ENCODE peak calls at places on chromosome 12, in eight cellular contexts. One of them, this sample, is unnamed.

GRCh38 chr12:5210179-5210917 is 166.7 kb downstream of the KCNA5 start:
- DNase-seq in neural crest cell: no peak
- DNase-seq in HCT116: no peak
- DNase-seq in suprapubic skin: no peak
- DNase-seq in pancreas: no peak
- DNase-seq in brain microvascular endothelial cell: no peak
- DNase-seq in body of pancreas: no peak
- DNase-seq in uterus: no peak
- DNase-seq in this sample: no peak

GRCh38 chr12:21941522-21942376 is 523 bp upstream of the ABCC9 start:
- DNase-seq in neural crest cell: peak
- DNase-seq in HCT116: no peak
- DNase-seq in suprapubic skin: peak
- DNase-seq in pancreas: peak
- DNase-seq in brain microvascular endothelial cell: peak
- DNase-seq in body of pancreas: peak
- DNase-seq in uterus: peak
- DNase-seq in this sample: no peak

GRCh38 chr12:100368066-100368465 is 11.2 kb downstream of the SLC17A8 start:
- DNase-seq in neural crest cell: no peak
- DNase-seq in HCT116: no peak
- DNase-seq in suprapubic skin: no peak
- DNase-seq in pancreas: no peak
- DNase-seq in brain microvascular endothelial cell: no peak
- DNase-seq in body of pancreas: no peak
- DNase-seq in uterus: no peak
- DNase-seq in this sample: no peak

GRCh38 chr12:38386238-38386985 is 69.8 kb downstream of the ALG10B start:
- DNase-seq in neural crest cell: no peak
- DNase-seq in HCT116: no peak
- DNase-seq in suprapubic skin: no peak
- DNase-seq in pancreas: no peak
- DNase-seq in brain microvascular endothelial cell: no peak
- DNase-seq in body of pancreas: no peak
- DNase-seq in uterus: no peak
- DNase-seq in this sample: no peak

GRCh38 chr12:40098406-40099145 is 7.3 kb downstream of the SLC2A13 start:
- DNase-seq in neural crest cell: no peak
- DNase-seq in HCT116: no peak
- DNase-seq in suprapubic skin: no peak
- DNase-seq in pancreas: peak
- DNase-seq in brain microvascular endothelial cell: no peak
- DNase-seq in body of pancreas: no peak
- DNase-seq in uterus: no peak
- DNase-seq in this sample: no peak

GRCh38 chr12:18375131-18375530 is 113.8 kb downstream of the PIK3C2G start:
- DNase-seq in neural crest cell: no peak
- DNase-seq in HCT116: no peak
- DNase-seq in suprapubic skin: no peak
- DNase-seq in pancreas: no peak
- DNase-seq in brain microvascular endothelial cell: no peak
- DNase-seq in body of pancreas: no peak
- DNase-seq in uterus: no peak
- DNase-seq in this sample: no peak

GRCh38 chr12:6158749-6159148 is 34.3 kb upstream of the VWF start:
- DNase-seq in neural crest cell: no peak
- DNase-seq in HCT116: no peak
- DNase-seq in suprapubic skin: no peak
- DNase-seq in pancreas: no peak
- DNase-seq in brain microvascular endothelial cell: no peak
- DNase-seq in body of pancreas: no peak
- DNase-seq in uterus: no peak
- DNase-seq in this sample: no peak

GRCh38 chr12:105261010-105261409 is 25.0 kb upstream of the APPL2 start:
- DNase-seq in neural crest cell: no peak
- DNase-seq in HCT116: no peak
- DNase-seq in suprapubic skin: no peak
- DNase-seq in pancreas: no peak
- DNase-seq in brain microvascular endothelial cell: no peak
- DNase-seq in body of pancreas: no peak
- DNase-seq in uterus: no peak
- DNase-seq in this sample: no peak

GRCh38 chr12:8698132-8698829 is 490 bp downstream of the RIMKLB start:
- DNase-seq in neural crest cell: peak
- DNase-seq in HCT116: no peak
- DNase-seq in suprapubic skin: peak
- DNase-seq in pancreas: peak
- DNase-seq in brain microvascular endothelial cell: no peak
- DNase-seq in body of pancreas: peak
- DNase-seq in uterus: peak
- DNase-seq in this sample: peak

GRCh38 chr12:5232291-5232690 is 188.6 kb downstream of the KCNA5 start:
- DNase-seq in neural crest cell: no peak
- DNase-seq in HCT116: no peak
- DNase-seq in suprapubic skin: no peak
- DNase-seq in pancreas: no peak
- DNase-seq in brain microvascular endothelial cell: no peak
- DNase-seq in body of pancreas: no peak
- DNase-seq in uterus: no peak
- DNase-seq in this sample: no peak

GRCh38 chr12:116395381-116395780 is 117.9 kb upstream of the MED13L start:
- DNase-seq in neural crest cell: no peak
- DNase-seq in HCT116: no peak
- DNase-seq in suprapubic skin: no peak
- DNase-seq in pancreas: no peak
- DNase-seq in brain microvascular endothelial cell: no peak
- DNase-seq in body of pancreas: no peak
- DNase-seq in uterus: no peak
- DNase-seq in this sample: no peak

GRCh38 chr12:121520119-121520518 is 60.7 kb downstream of the KDM2B start:
- DNase-seq in neural crest cell: no peak
- DNase-seq in HCT116: no peak
- DNase-seq in suprapubic skin: no peak
- DNase-seq in pancreas: no peak
- DNase-seq in brain microvascular endothelial cell: no peak
- DNase-seq in body of pancreas: no peak
- DNase-seq in uterus: no peak
- DNase-seq in this sample: no peak

GRCh38 chr12:103308396-103308795 is 187.4 kb downstream of the C12orf42 start:
- DNase-seq in neural crest cell: no peak
- DNase-seq in HCT116: no peak
- DNase-seq in suprapubic skin: no peak
- DNase-seq in pancreas: no peak
- DNase-seq in brain microvascular endothelial cell: no peak
- DNase-seq in body of pancreas: no peak
- DNase-seq in uterus: no peak
- DNase-seq in this sample: no peak

GRCh38 chr12:546920-547845 is 87.4 kb downstream of the B4GALNT3 start:
- DNase-seq in neural crest cell: peak
- DNase-seq in HCT116: peak
- DNase-seq in suprapubic skin: no peak
- DNase-seq in pancreas: no peak
- DNase-seq in brain microvascular endothelial cell: no peak
- DNase-seq in body of pancreas: peak
- DNase-seq in uterus: peak
- DNase-seq in this sample: peak

GRCh38 chr12:95325501-95325900 is 107.9 kb downstream of the VEZT start:
- DNase-seq in neural crest cell: no peak
- DNase-seq in HCT116: no peak
- DNase-seq in suprapubic skin: no peak
- DNase-seq in pancreas: no peak
- DNase-seq in brain microvascular endothelial cell: no peak
- DNase-seq in body of pancreas: no peak
- DNase-seq in uterus: no peak
- DNase-seq in this sample: no peak

GRCh38 chr12:122021193-122021821 is 377 bp upstream of the BCL7A start:
- DNase-seq in neural crest cell: peak
- DNase-seq in HCT116: no peak
- DNase-seq in suprapubic skin: no peak
- DNase-seq in pancreas: peak
- DNase-seq in brain microvascular endothelial cell: no peak
- DNase-seq in body of pancreas: peak
- DNase-seq in uterus: peak
- DNase-seq in this sample: peak

GRCh38 chr12:104291867-104292524 is 11.5 kb upstream of the EID3 start:
- DNase-seq in neural crest cell: no peak
- DNase-seq in HCT116: no peak
- DNase-seq in suprapubic skin: no peak
- DNase-seq in pancreas: no peak
- DNase-seq in brain microvascular endothelial cell: no peak
- DNase-seq in body of pancreas: no peak
- DNase-seq in uterus: no peak
- DNase-seq in this sample: no peak

GRCh38 chr12:19033244-19033643 is 96.3 kb upstream of the PLEKHA5 start:
- DNase-seq in neural crest cell: no peak
- DNase-seq in HCT116: no peak
- DNase-seq in suprapubic skin: no peak
- DNase-seq in pancreas: no peak
- DNase-seq in brain microvascular endothelial cell: no peak
- DNase-seq in body of pancreas: no peak
- DNase-seq in uterus: no peak
- DNase-seq in this sample: no peak

GRCh38 chr12:57890191-57891120 is 43.9 kb upstream of the CTDSP2 start:
- DNase-seq in neural crest cell: no peak
- DNase-seq in HCT116: no peak
- DNase-seq in suprapubic skin: no peak
- DNase-seq in pancreas: no peak
- DNase-seq in brain microvascular endothelial cell: no peak
- DNase-seq in body of pancreas: no peak
- DNase-seq in uterus: no peak
- DNase-seq in this sample: no peak

GRCh38 chr12:81998761-81999378 is 239.7 kb upstream of the PPFIA2 start:
- DNase-seq in neural crest cell: no peak
- DNase-seq in HCT116: no peak
- DNase-seq in suprapubic skin: no peak
- DNase-seq in pancreas: no peak
- DNase-seq in brain microvascular endothelial cell: peak
- DNase-seq in body of pancreas: no peak
- DNase-seq in uterus: no peak
- DNase-seq in this sample: no peak

GRCh38 chr12:2054091-2055018 is 1.6 kb downstream of the CACNA1C start:
- DNase-seq in neural crest cell: no peak
- DNase-seq in HCT116: no peak
- DNase-seq in suprapubic skin: no peak
- DNase-seq in pancreas: no peak
- DNase-seq in brain microvascular endothelial cell: no peak
- DNase-seq in body of pancreas: no peak
- DNase-seq in uterus: peak
- DNase-seq in this sample: no peak

GRCh38 chr12:67681145-67681778 is 32.7 kb downstream of the DYRK2 start:
- DNase-seq in neural crest cell: no peak
- DNase-seq in HCT116: no peak
- DNase-seq in suprapubic skin: no peak
- DNase-seq in pancreas: no peak
- DNase-seq in brain microvascular endothelial cell: peak
- DNase-seq in body of pancreas: peak
- DNase-seq in uterus: peak
- DNase-seq in this sample: no peak

GRCh38 chr12:79659961-79660431 is 30.8 kb downstream of the PAWR start:
- DNase-seq in neural crest cell: no peak
- DNase-seq in HCT116: no peak
- DNase-seq in suprapubic skin: no peak
- DNase-seq in pancreas: no peak
- DNase-seq in brain microvascular endothelial cell: no peak
- DNase-seq in body of pancreas: no peak
- DNase-seq in uterus: no peak
- DNase-seq in this sample: no peak
- TF ChIP-seq CTCF in neural crest cell: no peak
- TF ChIP-seq CTCF in HCT116: no peak
- TF ChIP-seq CTCF in suprapubic skin: no peak
- TF ChIP-seq CTCF in pancreas: no peak
- TF ChIP-seq CTCF in brain microvascular endothelial cell: no peak
- TF ChIP-seq CTCF in body of pancreas: no peak
- TF ChIP-seq CTCF in uterus: no peak
- TF ChIP-seq CTCF in this sample: no peak

GRCh38 chr12:16506394-16506793 is 99.6 kb downstream of the LMO3 start:
- DNase-seq in neural crest cell: no peak
- DNase-seq in HCT116: no peak
- DNase-seq in suprapubic skin: no peak
- DNase-seq in pancreas: no peak
- DNase-seq in brain microvascular endothelial cell: no peak
- DNase-seq in body of pancreas: no peak
- DNase-seq in uterus: no peak
- DNase-seq in this sample: no peak
- TF ChIP-seq CTCF in neural crest cell: no peak
- TF ChIP-seq CTCF in HCT116: no peak
- TF ChIP-seq CTCF in suprapubic skin: no peak
- TF ChIP-seq CTCF in pancreas: no peak
- TF ChIP-seq CTCF in brain microvascular endothelial cell: no peak
- TF ChIP-seq CTCF in body of pancreas: no peak
- TF ChIP-seq CTCF in uterus: no peak
- TF ChIP-seq CTCF in this sample: no peak

DNA sequence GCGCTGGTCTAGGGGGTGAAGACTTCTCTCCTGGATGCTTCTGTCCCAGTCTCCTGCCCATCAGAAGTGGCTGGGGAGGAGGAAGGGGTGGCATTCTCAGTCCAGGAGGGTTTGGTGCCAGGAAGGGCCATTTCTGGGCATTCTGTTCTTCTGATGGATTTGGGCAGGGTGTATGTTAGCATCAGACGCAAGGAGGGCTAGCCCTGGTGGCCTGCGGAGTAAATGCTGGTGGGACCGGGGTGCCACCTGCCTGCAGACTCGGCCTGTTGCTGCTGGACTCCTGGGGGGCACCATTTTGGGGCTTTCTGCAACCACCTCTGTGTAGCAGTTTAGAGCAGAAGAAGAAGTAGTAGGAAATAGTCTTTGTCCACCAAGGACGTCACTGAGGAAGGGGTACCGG is 31.7 kb downstream of the AACS start:
- DNase-seq in neural crest cell: no peak
- DNase-seq in HCT116: no peak
- DNase-seq in suprapubic skin: no peak
- DNase-seq in pancreas: no peak
- DNase-seq in brain microvascular endothelial cell: no peak
- DNase-seq in body of pancreas: no peak
- DNase-seq in uterus: no peak
- DNase-seq in this sample: no peak
- TF ChIP-seq CTCF in neural crest cell: no peak
- TF ChIP-seq CTCF in HCT116: no peak
- TF ChIP-seq CTCF in suprapubic skin: no peak
- TF ChIP-seq CTCF in pancreas: no peak
- TF ChIP-seq CTCF in brain microvascular endothelial cell: no peak
- TF ChIP-seq CTCF in body of pancreas: no peak
- TF ChIP-seq CTCF in uterus: no peak
- TF ChIP-seq CTCF in this sample: no peak

DNA sequence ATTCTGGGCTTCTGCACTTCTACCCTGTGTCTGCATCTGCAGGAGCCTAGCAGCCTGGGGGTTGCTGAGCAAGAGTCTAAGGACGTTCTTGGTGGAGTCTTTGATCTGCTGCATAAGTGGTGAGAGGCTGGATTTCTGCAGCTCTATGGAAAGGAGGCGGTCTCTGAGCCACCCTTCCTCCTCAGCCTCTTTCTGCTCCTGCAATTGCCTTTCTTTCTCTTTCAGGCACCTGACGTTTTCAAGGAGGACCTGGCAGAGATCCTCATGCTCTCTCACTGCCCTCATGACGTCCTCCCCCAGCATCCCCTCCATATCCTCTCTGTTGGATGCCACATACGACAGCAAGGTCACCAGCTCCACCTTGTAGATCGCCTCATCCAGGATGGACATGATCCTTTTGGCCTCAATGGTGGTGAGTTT is 13.6 kb upstream of the TPCN1 start:
- DNase-seq in neural crest cell: no peak
- DNase-seq in HCT116: no peak
- DNase-seq in suprapubic skin: no peak
- DNase-seq in pancreas: no peak
- DNase-seq in brain microvascular endothelial cell: no peak
- DNase-seq in body of pancreas: no peak
- DNase-seq in uterus: no peak
- DNase-seq in this sample: no peak
- TF ChIP-seq CTCF in neural crest cell: no peak
- TF ChIP-seq CTCF in HCT116: no peak
- TF ChIP-seq CTCF in suprapubic skin: no peak
- TF ChIP-seq CTCF in pancreas: no peak
- TF ChIP-seq CTCF in brain microvascular endothelial cell: no peak
- TF ChIP-seq CTCF in body of pancreas: no peak
- TF ChIP-seq CTCF in uterus: no peak
- TF ChIP-seq CTCF in this sample: no peak

This sample was measured in Calu3.